ENCODE peak calls at places on chromosomes 4 and X, in ten cellular contexts. Y is CD4-positive, CD25-positive, alpha-beta regulatory T cell; D is transverse colon; J is suprapubic skin; R is small intestine; O is ascending aorta; E is esophagus squamous epithelium; L is CD8-positive, alpha-beta memory T cell; X is GM23248; Z is brain microvascular endothelial cell. G is an unnamed sample. For H3K36me3 and H3K27me3, the result is how much of the 10 kb centered on the place peaks cover.

GRCh38 chrX:154349359-154349935 is 25.0 kb downstream of the FLNA start:
- DNase-seq in Z (no peak), O (no peak), E (no peak), Y (no peak), L (no peak), D (peak), J (no peak), X (peak), R (no peak), G (peak)

GRCh38 chrX:132737743-132738142 is 220.7 kb downstream of the HS6ST2 start:
- DNase-seq in Z (no peak), L (peak), O (no peak), D (no peak), X (no peak), J (no peak), R (no peak), Y (peak), E (no peak), G (no peak)

GRCh38 chrX:76148011-76148665 is 24.7 kb upstream of the PBDC1 start:
- DNase-seq in Y (no peak), X (peak), O (no peak), L (peak), Z (no peak), R (peak), D (peak), J (no peak), E (no peak), G (no peak)

GRCh38 chr4:144423930-144424329 is 222.0 kb upstream of the HHIP start:
- DNase-seq in E (no peak), Z (no peak), R (no peak), L (no peak), O (no peak), D (no peak), X (no peak), Y (no peak), J (no peak), G (no peak)

GRCh38 chr4:76691767-76692689 is 205.9 kb downstream of the SOWAHB start:
- DNase-seq in Z (no peak), O (no peak), X (no peak), D (peak), R (peak), J (no peak), L (no peak), E (no peak), Y (no peak), G (no peak)

GRCh38 chrX:150363561-150364346 is 637 bp downstream of the MAMLD1 start:
- DNase-seq in R (no peak), D (peak), Z (no peak), L (no peak), Y (peak), O (no peak), X (peak), J (no peak), E (no peak), G (peak)

GRCh38 chrX:103400931-103401330 is 24.6 kb downstream of the BEX3 start:
- DNase-seq in Z (no peak), O (no peak), D (no peak), J (no peak), E (no peak), Y (no peak), X (no peak), R (no peak), L (no peak), G (no peak)

GRCh38 chrX:153533041-153533565 is 15.7 kb downstream of the ATP2B3 start:
- DNase-seq in Y (no peak), Z (no peak), E (no peak), L (no peak), O (no peak), J (no peak), D (no peak), X (no peak), R (no peak), G (no peak)

GRCh38 chrX:150421816-150422215 is 58.7 kb downstream of the MAMLD1 start:
- DNase-seq in D (no peak), X (peak), L (no peak), R (no peak), Z (no peak), E (no peak), J (no peak), O (no peak), Y (no peak), G (no peak)

GRCh38 chr4:47704693-47705325 is 133.1 kb downstream of the CORIN start:
- DNase-seq in E (no peak), Z (peak), O (no peak), Y (no peak), L (no peak), J (no peak), R (peak), D (no peak), X (peak), G (peak)

GRCh38 chr4:84433603-84434232 is 65.4 kb downstream of the NKX6-1 start:
- DNase-seq in J (no peak), Y (no peak), Z (no peak), O (no peak), D (no peak), R (no peak), E (no peak), L (no peak), X (no peak), G (no peak)

GRCh38 chr4:78517050-78517652 is 34.4 kb upstream of the ANXA3 start:
- DNase-seq in D (no peak), O (no peak), Y (no peak), J (no peak), R (peak), L (no peak), E (no peak), X (peak), Z (no peak), G (peak)

GRCh38 chr4:139675156-139675555 is 9.5 kb downstream of the MGST2 start:
- DNase-seq in Z (no peak), D (no peak), J (no peak), E (no peak), O (no peak), R (no peak), L (no peak), X (no peak), Y (no peak), G (no peak)

GRCh38 chrX:15163131-15163530 is 106.8 kb downstream of the ASB9 start:
- DNase-seq in D (no peak), J (no peak), E (no peak), Z (no peak), R (no peak), Y (no peak), X (no peak), L (no peak), O (no peak), G (no peak)

GRCh38 chr4:130703211-130703920 is 1607.4 kb downstream of the C4orf33 start:
- DNase-seq in E (no peak), Y (no peak), R (no peak), J (no peak), L (no peak), Z (no peak), O (no peak), X (no peak), D (no peak), G (no peak)

GRCh38 chrX:150365953-150366911 is 3.1 kb downstream of the MAMLD1 start:
- DNase-seq in J (peak), D (peak), X (peak), R (no peak), O (peak), Y (no peak), L (no peak), Z (peak), E (no peak), G (peak)

GRCh38 chr4:136908122-136908521 is 624.2 kb downstream of the PCDH18 start:
- DNase-seq in J (no peak), X (no peak), L (no peak), D (no peak), Y (no peak), Z (no peak), E (no peak), O (no peak), R (no peak), G (no peak)
- H3K4me3 ChIP-seq in J (no peak), X (no peak), L (no peak), D (no peak), Y (no peak), Z (no peak), E (no peak), O (no peak), R (no peak), G (no peak)

GRCh38 chr4:1213336-1213995 is 35.5 kb downstream of the CTBP1 start:
- DNase-seq in E (no peak), R (no peak), O (no peak), X (no peak), Y (no peak), Z (no peak), D (no peak), J (no peak), L (no peak), G (no peak)
- H3K36me3 ChIP-seq in E (under half), R (under half), O (half or more), X (under half), Y (under half), Z (under half), D (under half), J (half or more), L (under half), G (under half)

GRCh38 chr4:8866421-8866820 is 5.2 kb downstream of the HMX1 start:
- DNase-seq in D (no peak), Z (no peak), Y (no peak), O (no peak), J (no peak), L (no peak), E (no peak), X (no peak), R (no peak), G (no peak)
- H3K27me3 ChIP-seq in D (half or more), Z (half or more), Y (under half), O (under half), J (half or more), L (under half), E (under half), X (under half), R (half or more), G (half or more)

DNA sequence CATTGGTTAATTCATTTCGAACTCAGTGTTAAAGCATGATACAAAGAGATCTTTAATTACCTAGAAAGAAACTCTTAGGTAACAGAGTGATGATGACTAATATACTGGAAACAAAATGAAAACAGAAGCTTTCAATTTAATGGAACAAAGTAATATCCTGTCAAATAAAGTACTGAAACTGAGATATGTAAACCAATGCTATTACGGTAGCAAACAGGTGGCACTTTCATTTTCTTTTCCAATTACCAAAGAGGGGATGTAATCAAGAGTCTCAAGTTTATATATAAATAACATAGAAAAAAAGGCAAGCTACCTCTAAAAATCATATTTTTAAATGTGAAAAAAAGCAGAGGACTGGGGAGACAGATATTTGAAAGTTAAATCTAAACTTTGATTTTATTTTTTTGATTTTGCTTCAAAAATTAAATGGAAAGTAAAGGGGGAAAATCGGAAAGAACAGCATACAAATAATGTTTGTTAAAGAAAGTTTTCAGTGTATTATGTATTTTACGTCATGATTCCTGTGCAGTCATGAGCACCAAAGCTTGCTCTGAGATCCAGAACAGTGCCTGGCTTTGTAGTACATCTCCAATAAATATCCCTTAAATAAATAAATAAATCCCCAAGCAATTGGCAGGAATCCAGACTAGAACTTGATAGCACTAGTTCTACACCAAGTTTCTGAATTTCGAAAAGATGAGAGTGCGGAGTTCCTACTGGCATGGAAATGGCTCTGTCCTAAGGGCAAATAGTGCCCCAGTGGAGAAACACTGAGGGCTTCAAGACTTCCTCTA is 25.0 kb upstream of the RAPGEF2 start:
- DNase-seq in R (peak), L (peak), Y (peak), O (no peak), J (no peak), Z (no peak), X (no peak), D (no peak), E (no peak), G (no peak)
- H3K4me3 ChIP-seq in R (no peak), L (no peak), Y (peak), O (no peak), J (no peak), Z (no peak), X (no peak), D (no peak), E (no peak), G (no peak)

GRCh38 chr4:7783560-7783959 is 156.1 kb downstream of the AFAP1 start:
- DNase-seq in E (no peak), O (no peak), R (peak), L (no peak), X (no peak), Z (no peak), D (peak), Y (no peak), J (peak), G (no peak)
- H3K36me3 ChIP-seq in E (under half), O (under half), R (under half), L (under half), X (half or more), Z (half or more), D (under half), Y (under half), J (under half), G (under half)

DNA sequence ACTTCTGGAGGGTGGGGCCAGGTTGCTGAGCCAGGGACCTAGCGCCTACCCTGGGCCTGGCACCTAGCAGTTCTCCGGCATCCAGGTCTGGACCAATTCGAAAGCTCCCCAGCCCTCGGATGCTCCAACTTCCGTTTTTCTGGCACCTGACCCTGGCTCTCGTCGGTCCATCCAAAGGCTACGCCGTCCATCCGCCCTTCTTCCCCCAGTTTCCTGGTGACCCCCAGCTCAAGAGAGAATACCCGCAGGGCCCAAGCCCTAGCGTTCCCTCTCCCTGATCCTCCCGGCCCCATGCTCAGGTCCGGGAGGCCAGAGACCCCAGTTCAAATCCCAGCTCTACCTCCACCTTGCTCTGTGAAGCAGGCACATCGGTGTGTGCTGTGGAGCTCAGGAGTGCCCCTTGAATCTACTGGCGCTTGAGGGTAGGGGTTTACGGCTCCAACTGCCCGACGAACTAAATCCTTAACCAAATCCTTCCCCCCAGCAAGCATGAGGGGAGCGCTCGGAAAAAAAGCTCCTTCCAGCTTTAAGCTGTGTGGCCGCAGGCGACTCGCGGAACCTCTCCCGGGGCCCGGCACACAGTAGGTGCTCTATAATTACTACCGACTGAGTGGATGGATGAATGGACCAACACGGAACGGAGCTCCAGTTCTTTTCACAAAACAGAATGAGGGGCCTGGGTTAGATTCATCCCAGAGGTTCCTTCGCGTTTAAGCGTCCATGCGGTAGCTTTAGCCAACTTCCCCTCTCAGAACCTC is 1.1 kb downstream of the CRMP1 start:
- DNase-seq in L (no peak), X (no peak), O (no peak), D (no peak), R (no peak), E (no peak), J (no peak), Z (no peak), Y (no peak), G (peak)
- H3K27me3 ChIP-seq in L (under half), X (half or more), O (under half), D (half or more), R (half or more), E (under half), J (half or more), Z (half or more), Y (under half), G (half or more)